ENCODE peak calls at places on chromosome 2, in six cellular contexts. I, L, B, O, J and S are unnamed samples.

GRCh38 chr2:41500895-41501294 is 546.9 kb upstream of the PKDCC start:
- DNase-seq in J (no peak), L (no peak), I (no peak), B (no peak), O (no peak), S (no peak)

GRCh38 chr2:192480984-192481383 is 286.3 kb upstream of the TMEFF2 start:
- DNase-seq in O (no peak), B (no peak), L (no peak), J (no peak), I (no peak), S (no peak)

GRCh38 chr2:111667542-111668273 is 216.3 kb downstream of the ANAPC1 start:
- DNase-seq in B (peak), J (peak), O (no peak), L (peak), I (no peak), S (peak)

GRCh38 chr2:65504814-65505697 is 72.7 kb upstream of the SPRED2 start:
- DNase-seq in B (no peak), O (no peak), J (no peak), I (no peak), L (no peak), S (no peak)

GRCh38 chr2:175207741-175208438 is 26.4 kb upstream of the ATP5MC3 start:
- DNase-seq in L (peak), J (no peak), O (peak), I (no peak), B (no peak), S (no peak)

GRCh38 chr2:168577885-168578284 is 121.8 kb downstream of the CERS6 start:
- DNase-seq in L (no peak), I (no peak), O (no peak), B (no peak), J (no peak), S (no peak)

GRCh38 chr2:61620244-61621159 is 82.3 kb upstream of the XPO1 start:
- DNase-seq in I (no peak), O (no peak), J (no peak), B (no peak), L (no peak), S (peak)

GRCh38 chr2:99512081-99512480 is 22.3 kb upstream of the REV1 start:
- DNase-seq in O (no peak), B (no peak), L (peak), I (no peak), J (no peak), S (no peak)

GRCh38 chr2:26483957-26484565 is 6.1 kb upstream of the OTOF start:
- DNase-seq in J (no peak), L (no peak), B (no peak), O (no peak), I (no peak), S (no peak)

GRCh38 chr2:234091432-234091879 is 41.0 kb downstream of the SPP2 start:
- DNase-seq in B (no peak), I (no peak), L (no peak), O (no peak), J (no peak), S (no peak)

DNA sequence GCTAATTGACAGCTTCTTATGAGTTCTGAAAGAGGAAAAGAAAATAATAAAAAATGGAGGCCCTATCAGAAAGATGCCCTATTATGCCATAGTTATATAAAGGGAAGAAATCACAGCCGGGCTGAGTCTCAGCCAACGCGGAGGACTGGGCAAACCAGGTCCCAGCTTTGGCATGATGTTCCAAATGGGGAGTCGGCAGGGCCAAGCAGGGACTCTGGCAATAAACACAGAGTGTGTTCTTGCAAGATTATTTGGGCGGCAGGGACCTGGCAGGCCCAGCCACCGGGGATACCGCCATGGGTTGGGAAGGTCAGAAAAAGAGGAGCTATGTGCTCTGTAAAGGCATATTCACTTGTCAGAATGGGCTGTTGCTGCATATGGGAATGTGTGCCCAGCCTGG is 694.9 kb downstream of the BCL11A start:
- DNase-seq in B (no peak), L (no peak), O (no peak), I (no peak), J (no peak), S (no peak)
- H3K4me3 ChIP-seq in B (no peak), L (no peak), O (no peak), I (no peak), J (no peak), S (no peak)

GRCh38 chr2:160454070-160454797 is 39.4 kb downstream of the RBMS1 start:
- DNase-seq in I (no peak), B (no peak), O (no peak), L (no peak), J (no peak), S (no peak)
- H3K4me3 ChIP-seq in I (no peak), B (no peak), O (no peak), L (no peak), J (no peak), S (no peak)

GRCh38 chr2:53785378-53785777 is 1.4 kb downstream of the ASB3 start:
- DNase-seq in J (no peak), O (no peak), L (no peak), I (no peak), B (no peak), S (no peak)
- H3K4me3 ChIP-seq in J (peak), O (no peak), L (peak), I (no peak), B (peak), S (peak)

GRCh38 chr2:24409166-24409565 is 48.8 kb upstream of the ITSN2 start:
- DNase-seq in L (no peak), I (no peak), J (no peak), B (no peak), O (no peak), S (no peak)
- H3K4me3 ChIP-seq in L (no peak), I (no peak), J (no peak), B (no peak), O (no peak), S (no peak)

GRCh38 chr2:146587291-146587713 is 1257.5 kb upstream of the ACVR2A start:
- DNase-seq in J (no peak), L (no peak), B (no peak), O (no peak), I (no peak), S (no peak)

GRCh38 chr2:146597291-146597690 is 1247.5 kb upstream of the ACVR2A start:
- DNase-seq in I (no peak), J (no peak), L (no peak), B (no peak), O (no peak), S (no peak)

DNA sequence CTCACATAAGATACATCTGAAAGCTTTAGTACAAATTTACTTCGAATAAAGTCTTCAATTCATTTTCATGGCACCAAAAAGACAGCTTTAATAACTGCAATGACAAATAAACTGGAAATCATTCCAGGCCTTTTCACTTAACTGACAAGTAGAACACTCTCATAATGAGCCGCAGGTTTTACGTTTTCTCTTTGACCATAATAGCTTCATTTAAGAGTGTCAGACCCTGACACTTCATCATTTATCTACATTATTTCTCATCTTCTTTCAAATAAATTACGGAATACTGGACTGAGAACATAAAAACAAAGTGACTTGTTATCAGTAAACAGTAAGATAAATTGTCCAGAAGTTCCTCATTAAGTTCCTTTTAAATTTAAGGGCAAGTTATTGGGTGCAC is 1252.9 kb upstream of the ACVR2A start:
- DNase-seq in L (no peak), J (no peak), B (no peak), O (no peak), I (no peak), S (no peak)
- H3K4me3 ChIP-seq in L (no peak), J (no peak), B (no peak), O (no peak), I (no peak), S (no peak)